ENCODE peak calls at places on chromosomes 13 and 19, in seven cellular contexts. H is HCT116, C is HepG2, J is SK-N-SH, Q is K562, I is GM12878, A is H1. P is an unnamed sample.

GRCh38 chr13:33761744-33762143 is 56.2 kb upstream of the RFC3 start:
- DNase-seq in H (peak), C (peak), J (peak), Q (peak), I (no peak), A (no peak), P (no peak)

GRCh38 chr19:8396563-8397203 is 6.5 kb downstream of the RAB11B start:
- DNase-seq in H (no peak), C (peak), J (peak), Q (peak), I (peak), A (peak), P (peak)

GRCh38 chr19:17718988-17719711 is at the start of gene MAP1S:
- DNase-seq in H (no peak), C (peak), J (peak), Q (peak), I (no peak), A (peak), P (peak)

GRCh38 chr19:39144487-39145071 is 19.0 kb downstream of the PAK4 start:
- DNase-seq in H (no peak), C (no peak), J (peak), Q (no peak), I (no peak), A (no peak), P (no peak)

GRCh38 chr19:23460656-23461055 is 65.4 kb upstream of the ZNF91 start:
- DNase-seq in H (no peak), C (no peak), J (no peak), Q (no peak), I (no peak), A (no peak), P (no peak)

GRCh38 chr13:113801289-113801961 is 42.4 kb downstream of the TMEM255B start:
- DNase-seq in H (no peak), C (no peak), J (no peak), Q (no peak), I (no peak), A (no peak), P (no peak)

GRCh38 chr19:18445252-18445948 is 7.5 kb upstream of the ISYNA1 start:
- DNase-seq in H (no peak), C (no peak), J (no peak), Q (no peak), I (no peak), A (no peak), P (no peak)

GRCh38 chr19:16026131-16026530 is 50.2 kb upstream of the TPM4 start:
- DNase-seq in H (no peak), C (no peak), J (peak), Q (no peak), I (no peak), A (no peak), P (no peak)

GRCh38 chr19:45767410-45767880 is 1.6 kb downstream of the SIX5 start:
- DNase-seq in H (no peak), C (peak), J (no peak), Q (peak), I (no peak), A (no peak), P (no peak)

GRCh38 chr13:61095885-61096284 is 319.8 kb downstream of the PCDH20 start:
- DNase-seq in H (no peak), C (no peak), J (no peak), Q (no peak), I (no peak), A (no peak), P (no peak)

GRCh38 chr13:110155072-110155471 is 151.9 kb downstream of the COL4A1 start:
- DNase-seq in H (no peak), C (no peak), J (no peak), Q (no peak), I (no peak), A (no peak), P (no peak)

GRCh38 chr13:95924389-95924994 is 128.7 kb downstream of the UGGT2 start:
- DNase-seq in H (peak), C (peak), J (no peak), Q (no peak), I (no peak), A (no peak), P (peak)

GRCh38 chr13:80903911-80904310 is 563.0 kb upstream of the SPRY2 start:
- DNase-seq in H (no peak), C (no peak), J (no peak), Q (no peak), I (no peak), A (no peak), P (no peak)

GRCh38 chr19:12995596-12996541 is 594 bp downstream of the NFIX start:
- DNase-seq in H (no peak), C (no peak), J (peak), Q (peak), I (no peak), A (no peak), P (no peak)

GRCh38 chr13:22451345-22451744 is 729.4 kb upstream of the SGCG start:
- DNase-seq in H (no peak), C (peak), J (no peak), Q (no peak), I (no peak), A (no peak), P (peak)

GRCh38 chr13:39385154-39385553 is 217.8 kb downstream of the LHFPL6 start:
- DNase-seq in H (no peak), C (no peak), J (no peak), Q (no peak), I (no peak), A (peak), P (no peak)

GRCh38 chr19:17473041-17473440 is 2.7 kb downstream of the SLC27A1 start:
- DNase-seq in H (peak), C (no peak), J (no peak), Q (no peak), I (no peak), A (no peak), P (no peak)

GRCh38 chr19:47411101-47411500 is 8.2 kb downstream of the MEIS3 start:
- DNase-seq in H (no peak), C (no peak), J (no peak), Q (no peak), I (no peak), A (no peak), P (no peak)

GRCh38 chr19:41306394-41306793 is 3.6 kb upstream of the CCDC97 start:
- DNase-seq in H (no peak), C (no peak), J (no peak), Q (no peak), I (no peak), A (no peak), P (no peak)
- TF ChIP-seq YY1 in H (no peak), C (no peak), J (no peak), Q (no peak), I (no peak), A (no peak), P (no peak)

GRCh38 chr13:48491423-48492122 is 41.3 kb downstream of the RCBTB2 start:
- DNase-seq in H (no peak), C (no peak), J (no peak), Q (no peak), I (no peak), A (no peak), P (no peak)

GRCh38 chr13:48493851-48494250 is 39.0 kb downstream of the RCBTB2 start:
- DNase-seq in H (no peak), C (no peak), J (no peak), Q (no peak), I (no peak), A (no peak), P (no peak)

GRCh38 chr13:48492123-48493075 is 40.5 kb downstream of the RCBTB2 start:
- DNase-seq in H (no peak), C (no peak), J (no peak), Q (peak), I (peak), A (no peak), P (no peak)

GRCh38 chr13:48494874-48495273 is 38.0 kb downstream of the RCBTB2 start:
- DNase-seq in H (no peak), C (no peak), J (no peak), Q (no peak), I (no peak), A (no peak), P (no peak)

GRCh38 chr13:48493076-48493765 is 39.7 kb downstream of the RCBTB2 start:
- DNase-seq in H (no peak), C (no peak), J (no peak), Q (no peak), I (no peak), A (no peak), P (no peak)
- H3K4me3 ChIP-seq in H (no peak), C (no peak), J (no peak), Q (no peak), I (peak), A (no peak), P (no peak)

GRCh38 chr19:35870798-35871197 is 2.4 kb downstream of the APLP1 start:
- DNase-seq in H (no peak), C (no peak), J (no peak), Q (no peak), I (no peak), A (peak), P (no peak)

GRCh38 chr19:35868172-35868822 is at the start of gene APLP1:
- DNase-seq in H (no peak), C (peak), J (peak), Q (peak), I (no peak), A (peak), P (no peak)

GRCh38 chr19:35868823-35869326 is 501 bp downstream of the APLP1 start:
- DNase-seq in H (no peak), C (no peak), J (no peak), Q (no peak), I (no peak), A (no peak), P (no peak)

GRCh38 chr19:35871611-35872010 is 3.2 kb downstream of the APLP1 start:
- DNase-seq in H (no peak), C (no peak), J (no peak), Q (no peak), I (no peak), A (no peak), P (no peak)

GRCh38 chr19:35869327-35870123 is 1.2 kb downstream of the APLP1 start:
- DNase-seq in H (peak), C (peak), J (peak), Q (peak), I (no peak), A (peak), P (peak)
- TF ChIP-seq YY1 in H (no peak), C (no peak), J (no peak), Q (no peak), I (no peak), A (peak), P (no peak)

GRCh38 chr13:40662866-40663265 is 3.6 kb downstream of the FOXO1 start:
- DNase-seq in H (no peak), C (no peak), J (no peak), Q (no peak), I (peak), A (no peak), P (no peak)
- H3K4me3 ChIP-seq in H (no peak), C (peak), J (no peak), Q (no peak), I (peak), A (no peak), P (no peak)

GRCh38 chr13:46103037-46103436 is 1.8 kb downstream of the CPB2 start:
- DNase-seq in H (no peak), C (no peak), J (no peak), Q (no peak), I (no peak), A (no peak), P (no peak)
- TF ChIP-seq YY1 in H (no peak), C (no peak), J (no peak), Q (no peak), I (no peak), A (no peak), P (no peak)

GRCh38 chr13:101640797-101641400 is 188.4 kb downstream of the ITGBL1 start:
- DNase-seq in H (no peak), C (no peak), J (no peak), Q (no peak), I (no peak), A (no peak), P (no peak)
- H3K4me3 ChIP-seq in H (no peak), C (no peak), J (no peak), Q (no peak), I (no peak), A (no peak), P (no peak)

GRCh38 chr19:50266896-50267295 is 62.3 kb downstream of the KCNC3 start:
- DNase-seq in H (peak), C (no peak), J (peak), Q (peak), I (no peak), A (peak), P (peak)
- TF ChIP-seq YY1 in H (no peak), C (no peak), J (no peak), Q (no peak), I (no peak), A (no peak), P (no peak)

DNA sequence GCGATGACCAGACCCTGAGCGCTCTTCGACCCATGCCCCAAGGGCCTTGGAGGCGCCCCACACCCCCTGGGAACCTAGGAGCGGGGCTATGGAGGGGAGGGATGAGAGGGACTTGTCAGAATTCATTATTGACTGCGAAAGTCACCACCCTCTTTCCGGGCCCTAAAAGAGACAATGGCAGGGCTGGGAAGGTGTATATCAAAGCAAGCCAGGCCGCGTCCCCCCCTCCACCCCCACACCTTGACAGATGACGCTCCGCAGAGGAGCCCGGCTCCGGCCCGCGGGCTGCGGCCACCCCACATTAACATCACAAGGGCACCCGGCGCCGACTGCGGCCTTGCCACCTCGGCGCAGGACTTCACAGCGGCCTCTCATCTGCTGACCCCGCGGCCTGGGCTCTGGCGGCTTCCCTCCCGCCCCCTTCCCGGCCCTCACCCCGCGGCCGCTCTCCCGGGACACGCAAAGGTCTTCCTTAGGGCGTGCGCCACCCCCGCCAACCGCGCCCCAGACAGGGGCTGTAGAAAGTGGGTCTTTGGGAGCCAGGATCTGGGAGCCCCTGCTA is 2.4 kb downstream of the CDX2 start:
- DNase-seq in H (no peak), C (no peak), J (peak), Q (no peak), I (no peak), A (peak), P (no peak)
- H3K4me3 ChIP-seq in H (no peak), C (no peak), J (no peak), Q (no peak), I (no peak), A (no peak), P (no peak)